ENCODE peak calls at places on chromosomes 6 and 20, in ten cellular contexts. One of them, this sample, is unnamed.

GRCh38 chr6:169119669-169120068 is 134.0 kb downstream of the THBS2 start:
- DNase-seq in fibroblast of the aortic adventitia: no peak
- DNase-seq in psoas muscle: no peak
- DNase-seq in testis: no peak
- DNase-seq in nephron progenitor cell: no peak
- DNase-seq in HFFc6: no peak
- DNase-seq in CD8-positive, alpha-beta T cell: no peak
- DNase-seq in cardiac fibroblast: no peak
- DNase-seq in heart left ventricle: no peak
- DNase-seq in cardiac muscle cell: no peak
- DNase-seq in this sample: no peak

GRCh38 chr6:63731946-63732735 is 96.5 kb downstream of the PHF3 start:
- DNase-seq in fibroblast of the aortic adventitia: peak
- DNase-seq in psoas muscle: no peak
- DNase-seq in testis: no peak
- DNase-seq in nephron progenitor cell: no peak
- DNase-seq in HFFc6: peak
- DNase-seq in CD8-positive, alpha-beta T cell: no peak
- DNase-seq in cardiac fibroblast: peak
- DNase-seq in heart left ventricle: no peak
- DNase-seq in cardiac muscle cell: no peak
- DNase-seq in this sample: no peak

GRCh38 chr6:40789143-40789764 is 202.1 kb upstream of the LRFN2 start:
- DNase-seq in fibroblast of the aortic adventitia: no peak
- DNase-seq in psoas muscle: no peak
- DNase-seq in testis: no peak
- DNase-seq in nephron progenitor cell: peak
- DNase-seq in HFFc6: no peak
- DNase-seq in CD8-positive, alpha-beta T cell: peak
- DNase-seq in cardiac fibroblast: no peak
- DNase-seq in heart left ventricle: no peak
- DNase-seq in cardiac muscle cell: no peak
- DNase-seq in this sample: no peak

GRCh38 chr6:143037470-143037869 is 23.2 kb upstream of the AIG1 start:
- DNase-seq in fibroblast of the aortic adventitia: no peak
- DNase-seq in psoas muscle: no peak
- DNase-seq in testis: no peak
- DNase-seq in nephron progenitor cell: no peak
- DNase-seq in HFFc6: no peak
- DNase-seq in CD8-positive, alpha-beta T cell: no peak
- DNase-seq in cardiac fibroblast: no peak
- DNase-seq in heart left ventricle: no peak
- DNase-seq in cardiac muscle cell: no peak
- DNase-seq in this sample: no peak

GRCh38 chr6:132830236-132830799 is 15.9 kb downstream of the RPS12 start:
- DNase-seq in fibroblast of the aortic adventitia: peak
- DNase-seq in psoas muscle: no peak
- DNase-seq in testis: no peak
- DNase-seq in nephron progenitor cell: no peak
- DNase-seq in HFFc6: no peak
- DNase-seq in CD8-positive, alpha-beta T cell: no peak
- DNase-seq in cardiac fibroblast: peak
- DNase-seq in heart left ventricle: no peak
- DNase-seq in cardiac muscle cell: peak
- DNase-seq in this sample: no peak

GRCh38 chr6:71967436-71967835 is 81.1 kb downstream of the RIMS1 start:
- DNase-seq in fibroblast of the aortic adventitia: no peak
- DNase-seq in psoas muscle: no peak
- DNase-seq in testis: no peak
- DNase-seq in nephron progenitor cell: no peak
- DNase-seq in HFFc6: peak
- DNase-seq in CD8-positive, alpha-beta T cell: no peak
- DNase-seq in cardiac fibroblast: peak
- DNase-seq in heart left ventricle: no peak
- DNase-seq in cardiac muscle cell: no peak
- DNase-seq in this sample: no peak

GRCh38 chr20:33640287-33640686 is 21.8 kb upstream of the C20orf144 start:
- DNase-seq in fibroblast of the aortic adventitia: no peak
- DNase-seq in psoas muscle: no peak
- DNase-seq in testis: no peak
- DNase-seq in nephron progenitor cell: no peak
- DNase-seq in HFFc6: no peak
- DNase-seq in CD8-positive, alpha-beta T cell: no peak
- DNase-seq in cardiac fibroblast: no peak
- DNase-seq in heart left ventricle: no peak
- DNase-seq in cardiac muscle cell: no peak
- DNase-seq in this sample: no peak

GRCh38 chr6:31737315-31738047 is 1.2 kb upstream of the CLIC1 start:
- DNase-seq in fibroblast of the aortic adventitia: no peak
- DNase-seq in psoas muscle: no peak
- DNase-seq in testis: no peak
- DNase-seq in nephron progenitor cell: peak
- DNase-seq in HFFc6: no peak
- DNase-seq in CD8-positive, alpha-beta T cell: no peak
- DNase-seq in cardiac fibroblast: no peak
- DNase-seq in heart left ventricle: no peak
- DNase-seq in cardiac muscle cell: peak
- DNase-seq in this sample: no peak

DNA sequence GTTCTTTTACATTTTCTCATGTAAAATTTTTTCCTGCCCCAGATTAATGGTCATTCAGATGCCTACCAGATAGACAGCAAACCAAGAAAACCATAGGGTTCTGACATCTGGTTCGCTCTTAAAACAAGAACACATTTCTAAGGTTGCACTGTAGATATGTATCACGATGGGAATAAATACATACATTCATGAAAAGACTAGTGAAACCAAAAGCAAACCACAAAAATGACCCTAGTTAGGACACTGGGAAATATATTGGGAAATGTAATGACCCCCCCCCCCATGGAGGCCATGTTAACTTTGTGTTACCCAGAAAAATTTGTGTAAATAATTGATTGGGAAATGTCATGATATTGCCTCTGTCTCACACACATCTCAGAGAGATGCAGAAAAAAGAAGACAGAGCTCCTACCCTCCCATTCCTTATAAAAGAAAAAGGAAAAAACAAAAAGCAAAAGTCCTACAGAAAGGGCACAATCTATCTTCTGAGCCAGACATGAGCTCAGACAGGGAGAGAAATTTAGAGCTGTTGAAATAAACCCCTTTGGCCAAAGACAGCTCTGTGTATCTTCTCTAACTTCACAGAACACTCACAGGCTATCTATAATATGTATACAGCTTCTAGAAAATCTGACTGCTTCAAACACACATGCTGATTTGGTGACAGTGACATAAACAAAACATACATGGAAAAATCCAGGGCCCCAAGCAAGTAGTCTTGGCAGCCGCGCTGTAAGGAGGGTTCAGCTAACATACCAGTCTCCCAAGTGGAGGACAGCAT is 37.3 kb downstream of the MTFR2 start:
- DNase-seq in fibroblast of the aortic adventitia: no peak
- DNase-seq in psoas muscle: no peak
- DNase-seq in testis: no peak
- DNase-seq in nephron progenitor cell: no peak
- DNase-seq in HFFc6: no peak
- DNase-seq in CD8-positive, alpha-beta T cell: no peak
- DNase-seq in cardiac fibroblast: no peak
- DNase-seq in heart left ventricle: no peak
- DNase-seq in cardiac muscle cell: peak
- DNase-seq in this sample: no peak
- TF ChIP-seq CTCF in fibroblast of the aortic adventitia: no peak
- TF ChIP-seq CTCF in psoas muscle: no peak
- TF ChIP-seq CTCF in testis: no peak
- TF ChIP-seq CTCF in nephron progenitor cell: no peak
- TF ChIP-seq CTCF in HFFc6: no peak
- TF ChIP-seq CTCF in CD8-positive, alpha-beta T cell: no peak
- TF ChIP-seq CTCF in cardiac fibroblast: no peak
- TF ChIP-seq CTCF in heart left ventricle: no peak
- TF ChIP-seq CTCF in cardiac muscle cell: no peak
- TF ChIP-seq CTCF in this sample: no peak

GRCh38 chr6:166768761-166769160 is 141.7 kb upstream of the RPS6KA2 start:
- DNase-seq in fibroblast of the aortic adventitia: no peak
- DNase-seq in psoas muscle: no peak
- DNase-seq in testis: no peak
- DNase-seq in nephron progenitor cell: no peak
- DNase-seq in HFFc6: no peak
- DNase-seq in CD8-positive, alpha-beta T cell: peak
- DNase-seq in cardiac fibroblast: no peak
- DNase-seq in heart left ventricle: no peak
- DNase-seq in cardiac muscle cell: no peak
- DNase-seq in this sample: no peak

GRCh38 chr6:166771701-166772100 is 144.7 kb upstream of the RPS6KA2 start:
- DNase-seq in fibroblast of the aortic adventitia: no peak
- DNase-seq in psoas muscle: no peak
- DNase-seq in testis: no peak
- DNase-seq in nephron progenitor cell: no peak
- DNase-seq in HFFc6: no peak
- DNase-seq in CD8-positive, alpha-beta T cell: no peak
- DNase-seq in cardiac fibroblast: no peak
- DNase-seq in heart left ventricle: no peak
- DNase-seq in cardiac muscle cell: no peak
- DNase-seq in this sample: no peak

GRCh38 chr6:166772518-166772917 is 145.5 kb upstream of the RPS6KA2 start:
- DNase-seq in fibroblast of the aortic adventitia: no peak
- DNase-seq in psoas muscle: no peak
- DNase-seq in testis: no peak
- DNase-seq in nephron progenitor cell: no peak
- DNase-seq in HFFc6: no peak
- DNase-seq in CD8-positive, alpha-beta T cell: no peak
- DNase-seq in cardiac fibroblast: no peak
- DNase-seq in heart left ventricle: no peak
- DNase-seq in cardiac muscle cell: no peak
- DNase-seq in this sample: no peak

GRCh38 chr6:166769648-166770047 is 142.6 kb upstream of the RPS6KA2 start:
- DNase-seq in fibroblast of the aortic adventitia: no peak
- DNase-seq in psoas muscle: no peak
- DNase-seq in testis: no peak
- DNase-seq in nephron progenitor cell: no peak
- DNase-seq in HFFc6: no peak
- DNase-seq in CD8-positive, alpha-beta T cell: peak
- DNase-seq in cardiac fibroblast: no peak
- DNase-seq in heart left ventricle: no peak
- DNase-seq in cardiac muscle cell: no peak
- DNase-seq in this sample: no peak

DNA sequence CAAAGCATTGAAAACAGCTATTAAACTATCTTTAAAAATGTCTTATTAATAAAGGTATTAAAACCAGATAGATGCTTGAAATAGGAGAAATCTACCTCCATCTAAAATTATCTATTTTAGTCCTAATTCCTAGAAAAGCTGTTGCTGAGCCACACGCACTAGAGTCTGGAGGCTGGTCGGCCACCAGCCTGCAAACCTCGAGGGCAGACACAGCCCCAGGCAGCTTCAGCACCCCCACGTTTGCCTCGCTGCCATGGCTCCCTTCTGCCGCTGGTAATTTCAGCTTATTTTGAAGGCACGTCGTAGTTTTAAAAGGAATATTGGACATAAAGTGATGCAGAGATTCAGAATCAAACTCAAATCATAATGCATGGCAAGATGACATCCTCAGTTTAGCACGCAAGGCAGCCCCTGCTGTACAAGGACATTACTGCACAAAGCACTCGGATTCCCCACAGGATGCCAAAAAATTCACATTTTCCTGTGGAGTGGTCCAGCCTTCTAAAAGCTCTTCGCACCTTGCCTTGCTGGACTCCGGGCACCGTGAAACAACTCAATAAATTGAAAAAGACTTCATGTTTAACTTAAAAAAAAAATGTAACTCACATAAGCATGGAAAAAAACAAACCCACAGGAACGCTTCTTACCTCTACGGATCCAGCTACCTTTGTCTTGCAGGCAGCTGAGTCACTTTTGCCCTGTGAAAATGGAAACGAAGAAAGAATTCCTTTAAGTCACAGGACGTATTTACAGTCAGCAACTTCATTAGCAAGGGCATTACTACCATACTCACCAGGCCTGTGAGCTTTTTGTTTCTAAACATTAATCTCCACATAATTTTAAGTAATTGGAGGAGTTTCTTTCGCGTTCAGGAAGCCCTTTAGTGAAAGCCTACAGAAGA is 143.4 kb upstream of the RPS6KA2 start:
- DNase-seq in fibroblast of the aortic adventitia: no peak
- DNase-seq in psoas muscle: no peak
- DNase-seq in testis: no peak
- DNase-seq in nephron progenitor cell: no peak
- DNase-seq in HFFc6: peak
- DNase-seq in CD8-positive, alpha-beta T cell: peak
- DNase-seq in cardiac fibroblast: no peak
- DNase-seq in heart left ventricle: no peak
- DNase-seq in cardiac muscle cell: no peak
- DNase-seq in this sample: no peak
- TF ChIP-seq CTCF in fibroblast of the aortic adventitia: peak
- TF ChIP-seq CTCF in psoas muscle: no peak
- TF ChIP-seq CTCF in testis: peak
- TF ChIP-seq CTCF in nephron progenitor cell: peak
- TF ChIP-seq CTCF in HFFc6: peak
- TF ChIP-seq CTCF in CD8-positive, alpha-beta T cell: no peak
- TF ChIP-seq CTCF in cardiac fibroblast: peak
- TF ChIP-seq CTCF in heart left ventricle: no peak
- TF ChIP-seq CTCF in cardiac muscle cell: peak
- TF ChIP-seq CTCF in this sample: no peak

GRCh38 chr6:25639653-25640052 is 12.4 kb upstream of the SCGN start:
- DNase-seq in fibroblast of the aortic adventitia: no peak
- DNase-seq in psoas muscle: no peak
- DNase-seq in testis: no peak
- DNase-seq in nephron progenitor cell: no peak
- DNase-seq in HFFc6: no peak
- DNase-seq in CD8-positive, alpha-beta T cell: no peak
- DNase-seq in cardiac fibroblast: no peak
- DNase-seq in heart left ventricle: no peak
- DNase-seq in cardiac muscle cell: no peak
- DNase-seq in this sample: no peak

GRCh38 chr6:25635886-25636317 is 16.1 kb upstream of the SCGN start:
- DNase-seq in fibroblast of the aortic adventitia: no peak
- DNase-seq in psoas muscle: no peak
- DNase-seq in testis: no peak
- DNase-seq in nephron progenitor cell: no peak
- DNase-seq in HFFc6: no peak
- DNase-seq in CD8-positive, alpha-beta T cell: no peak
- DNase-seq in cardiac fibroblast: no peak
- DNase-seq in heart left ventricle: no peak
- DNase-seq in cardiac muscle cell: no peak
- DNase-seq in this sample: no peak

GRCh38 chr6:25640446-25640845 is 11.6 kb upstream of the SCGN start:
- DNase-seq in fibroblast of the aortic adventitia: no peak
- DNase-seq in psoas muscle: no peak
- DNase-seq in testis: no peak
- DNase-seq in nephron progenitor cell: no peak
- DNase-seq in HFFc6: no peak
- DNase-seq in CD8-positive, alpha-beta T cell: no peak
- DNase-seq in cardiac fibroblast: no peak
- DNase-seq in heart left ventricle: no peak
- DNase-seq in cardiac muscle cell: no peak
- DNase-seq in this sample: no peak

GRCh38 chr6:25637211-25637610 is 14.8 kb upstream of the SCGN start:
- DNase-seq in fibroblast of the aortic adventitia: no peak
- DNase-seq in psoas muscle: no peak
- DNase-seq in testis: no peak
- DNase-seq in nephron progenitor cell: no peak
- DNase-seq in HFFc6: no peak
- DNase-seq in CD8-positive, alpha-beta T cell: no peak
- DNase-seq in cardiac fibroblast: no peak
- DNase-seq in heart left ventricle: no peak
- DNase-seq in cardiac muscle cell: no peak
- DNase-seq in this sample: no peak

GRCh38 chr6:25637946-25638345 is 14.1 kb upstream of the SCGN start:
- DNase-seq in fibroblast of the aortic adventitia: no peak
- DNase-seq in psoas muscle: no peak
- DNase-seq in testis: no peak
- DNase-seq in nephron progenitor cell: no peak
- DNase-seq in HFFc6: no peak
- DNase-seq in CD8-positive, alpha-beta T cell: no peak
- DNase-seq in cardiac fibroblast: no peak
- DNase-seq in heart left ventricle: no peak
- DNase-seq in cardiac muscle cell: peak
- DNase-seq in this sample: no peak
- TF ChIP-seq CTCF in fibroblast of the aortic adventitia: no peak
- TF ChIP-seq CTCF in psoas muscle: no peak
- TF ChIP-seq CTCF in testis: no peak
- TF ChIP-seq CTCF in nephron progenitor cell: no peak
- TF ChIP-seq CTCF in HFFc6: no peak
- TF ChIP-seq CTCF in CD8-positive, alpha-beta T cell: no peak
- TF ChIP-seq CTCF in cardiac fibroblast: no peak
- TF ChIP-seq CTCF in heart left ventricle: no peak
- TF ChIP-seq CTCF in cardiac muscle cell: no peak
- TF ChIP-seq CTCF in this sample: no peak

GRCh38 chr6:158399040-158399700 is 86.9 kb downstream of the TULP4 start:
- DNase-seq in fibroblast of the aortic adventitia: no peak
- DNase-seq in psoas muscle: no peak
- DNase-seq in testis: no peak
- DNase-seq in nephron progenitor cell: no peak
- DNase-seq in HFFc6: no peak
- DNase-seq in CD8-positive, alpha-beta T cell: no peak
- DNase-seq in cardiac fibroblast: no peak
- DNase-seq in heart left ventricle: no peak
- DNase-seq in cardiac muscle cell: no peak
- DNase-seq in this sample: no peak

GRCh38 chr6:158398252-158399024 is 86.2 kb downstream of the TULP4 start:
- DNase-seq in fibroblast of the aortic adventitia: no peak
- DNase-seq in psoas muscle: no peak
- DNase-seq in testis: no peak
- DNase-seq in nephron progenitor cell: no peak
- DNase-seq in HFFc6: no peak
- DNase-seq in CD8-positive, alpha-beta T cell: no peak
- DNase-seq in cardiac fibroblast: no peak
- DNase-seq in heart left ventricle: no peak
- DNase-seq in cardiac muscle cell: no peak
- DNase-seq in this sample: no peak

GRCh38 chr6:158391276-158391675 is 79.0 kb downstream of the TULP4 start:
- DNase-seq in fibroblast of the aortic adventitia: no peak
- DNase-seq in psoas muscle: no peak
- DNase-seq in testis: no peak
- DNase-seq in nephron progenitor cell: no peak
- DNase-seq in HFFc6: no peak
- DNase-seq in CD8-positive, alpha-beta T cell: no peak
- DNase-seq in cardiac fibroblast: no peak
- DNase-seq in heart left ventricle: no peak
- DNase-seq in cardiac muscle cell: no peak
- DNase-seq in this sample: no peak

GRCh38 chr6:158397578-158397977 is 85.3 kb downstream of the TULP4 start:
- DNase-seq in fibroblast of the aortic adventitia: no peak
- DNase-seq in psoas muscle: no peak
- DNase-seq in testis: no peak
- DNase-seq in nephron progenitor cell: no peak
- DNase-seq in HFFc6: no peak
- DNase-seq in CD8-positive, alpha-beta T cell: no peak
- DNase-seq in cardiac fibroblast: no peak
- DNase-seq in heart left ventricle: no peak
- DNase-seq in cardiac muscle cell: no peak
- DNase-seq in this sample: no peak

DNA sequence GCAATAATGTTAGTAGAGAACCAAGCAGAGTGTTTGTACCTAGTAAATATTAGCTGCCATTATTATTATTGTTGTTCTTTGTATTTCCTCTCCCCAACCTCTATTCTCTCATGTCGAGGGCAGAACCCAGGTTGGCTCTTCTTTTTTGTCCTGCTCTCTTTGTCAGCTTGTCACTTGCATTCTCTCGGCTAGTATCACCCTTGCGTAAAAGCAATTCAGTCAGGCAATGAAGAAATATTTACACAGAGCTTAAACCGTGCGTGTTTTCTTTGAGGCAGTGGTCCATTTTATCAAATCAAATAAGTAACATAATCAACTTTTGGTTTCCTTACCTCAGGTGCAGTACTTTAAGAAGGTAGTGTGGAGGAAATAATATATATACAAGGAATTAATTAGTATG is 83.9 kb downstream of the TULP4 start:
- DNase-seq in fibroblast of the aortic adventitia: no peak
- DNase-seq in psoas muscle: no peak
- DNase-seq in testis: no peak
- DNase-seq in nephron progenitor cell: no peak
- DNase-seq in HFFc6: no peak
- DNase-seq in CD8-positive, alpha-beta T cell: no peak
- DNase-seq in cardiac fibroblast: no peak
- DNase-seq in heart left ventricle: no peak
- DNase-seq in cardiac muscle cell: no peak
- DNase-seq in this sample: no peak
- TF ChIP-seq CTCF in fibroblast of the aortic adventitia: no peak
- TF ChIP-seq CTCF in psoas muscle: no peak
- TF ChIP-seq CTCF in testis: no peak
- TF ChIP-seq CTCF in nephron progenitor cell: no peak
- TF ChIP-seq CTCF in HFFc6: no peak
- TF ChIP-seq CTCF in CD8-positive, alpha-beta T cell: no peak
- TF ChIP-seq CTCF in cardiac fibroblast: no peak
- TF ChIP-seq CTCF in heart left ventricle: no peak
- TF ChIP-seq CTCF in cardiac muscle cell: no peak
- TF ChIP-seq CTCF in this sample: no peak